ENCODE peak calls at places on chromosomes 3 and 15, in five cellular contexts. S is substantia nigra; I is B cell; U is activated CD4-positive, alpha-beta T cell treated with anti-CD3 and anti-CD28 coated beads, Interleukin-2, amount 50 U/mL, for 1 hour; A is uterus. Q is an unnamed sample.
A peak's percentile ranks its signal among the peaks of the same experiment; 100 is the strongest.

GRCh38 chr3:120449701-120450216 is 1.0 kb downstream of the FSTL1 start:
- DNase-seq in S (no peak), I (no peak), U (no peak), A (peak; percentile 49), Q (no peak)

GRCh38 chr3:197466586-197467399 is 89.0 kb downstream of the BDH1 start:
- DNase-seq in S (no peak), I (no peak), U (no peak), A (no peak), Q (no peak)

GRCh38 chr3:25019506-25019905 is 408.6 kb upstream of the RARB start:
- DNase-seq in S (no peak), I (no peak), U (no peak), A (no peak), Q (no peak)

GRCh38 chr3:84444726-84445521 is 513.9 kb upstream of the CADM2 start:
- DNase-seq in S (no peak), I (no peak), U (no peak), A (no peak), Q (no peak)

GRCh38 chr15:82159922-82160321 is 102.6 kb downstream of the EFL1 start:
- DNase-seq in S (no peak), I (no peak), U (no peak), A (no peak), Q (no peak)

GRCh38 chr3:39671116-39671515 is 138.3 kb upstream of the MYRIP start:
- DNase-seq in S (no peak), I (no peak), U (no peak), A (no peak), Q (no peak)

GRCh38 chr3:105827959-105828358 is 40.9 kb downstream of the CBLB start:
- DNase-seq in S (no peak), I (no peak), U (no peak), A (peak; percentile 35), Q (no peak)

GRCh38 chr3:12878026-12878636 is 36.8 kb upstream of the RPL32 start:
- DNase-seq in S (no peak), I (no peak), U (no peak), A (no peak), Q (no peak)

GRCh38 chr3:115423170-115423569 is 200.1 kb upstream of the GAP43 start:
- DNase-seq in S (no peak), I (no peak), U (no peak), A (no peak), Q (no peak)

GRCh38 chr3:114178770-114179368 is at the start of gene DRD3:
- DNase-seq in S (no peak), I (no peak), U (no peak), A (no peak), Q (peak; percentile 33)

GRCh38 chr3:28673438-28673837 is 324.8 kb upstream of the AZI2 start:
- DNase-seq in S (no peak), I (no peak), U (no peak), A (no peak), Q (no peak)

GRCh38 chr3:105791919-105792786 is 76.7 kb downstream of the CBLB start:
- DNase-seq in S (no peak), I (no peak), U (no peak), A (peak; percentile 92), Q (no peak)

GRCh38 chr15:31325432-31325975 is 1.1 kb upstream of the KLF13 start:
- DNase-seq in S (peak; percentile 75), I (peak; percentile 71), U (peak; percentile 61), A (peak; percentile 76), Q (peak; percentile 63)

GRCh38 chr15:60718661-60719069 is 239.7 kb upstream of the ICE2 start:
- DNase-seq in S (no peak), I (no peak), U (no peak), A (no peak), Q (no peak)

Q was measured in CD4-positive, CD25-positive, alpha-beta regulatory T cell.